ENCODE peak calls at places on chromosomes 3 and 15, in eight cellular contexts. L, K, S, C, A, Y, X and V are unnamed samples. For H3K4me1, the result is how much of the 10 kb centered on the place peaks cover.

GRCh38 chr15:100333236-100333635 is 8.5 kb downstream of the ADAMTS17 start:
- DNase-seq in L (no peak), K (no peak), S (no peak), C (no peak), A (no peak), Y (no peak), X (no peak), V (no peak)

GRCh38 chr3:127768346-127769008 is 53.8 kb downstream of the MGLL start:
- DNase-seq in L (no peak), K (no peak), S (peak), C (no peak), A (no peak), Y (no peak), X (no peak), V (peak)

GRCh38 chr15:32786906-32787305 is 69.1 kb downstream of the GREM1 start:
- DNase-seq in L (no peak), K (no peak), S (no peak), C (no peak), A (no peak), Y (no peak), X (no peak), V (no peak)

GRCh38 chr3:138457863-138458735 is 23.7 kb downstream of the ESYT3 start:
- DNase-seq in L (peak), K (no peak), S (peak), C (no peak), A (no peak), Y (peak), X (no peak), V (no peak)

GRCh38 chr3:20039082-20039764 is 1.0 kb upstream of the KAT2B start:
- DNase-seq in L (no peak), K (no peak), S (no peak), C (no peak), A (peak), Y (no peak), X (peak), V (no peak)

GRCh38 chr3:59251899-59252298 is 202.1 kb upstream of the CFAP20DC start:
- DNase-seq in L (no peak), K (no peak), S (no peak), C (no peak), A (no peak), Y (no peak), X (no peak), V (no peak)

GRCh38 chr15:41972341-41973237 is at the start of gene EHD4:
- DNase-seq in L (peak), K (peak), S (peak), C (peak), A (peak), Y (peak), X (peak), V (peak)

GRCh38 chr15:41683955-41684354 is 23.8 kb downstream of the MGA start:
- DNase-seq in L (no peak), K (no peak), S (no peak), C (no peak), A (no peak), Y (no peak), X (no peak), V (peak)

GRCh38 chr3:150414273-150414672 is 6.2 kb downstream of the TSC22D2 start:
- DNase-seq in L (no peak), K (no peak), S (no peak), C (no peak), A (peak), Y (no peak), X (no peak), V (peak)

GRCh38 chr3:79038057-79038456 is 729.7 kb downstream of the ROBO1 start:
- DNase-seq in L (no peak), K (no peak), S (no peak), C (no peak), A (no peak), Y (no peak), X (no peak), V (no peak)

GRCh38 chr3:107772016-107772415 is 249.3 kb downstream of the BBX start:
- DNase-seq in L (no peak), K (no peak), S (no peak), C (no peak), A (no peak), Y (no peak), X (no peak), V (no peak)

GRCh38 chr3:108862865-108863798 is 40.5 kb downstream of the TRAT1 start:
- DNase-seq in L (no peak), K (no peak), S (no peak), C (peak), A (no peak), Y (no peak), X (peak), V (no peak)

GRCh38 chr15:40306908-40307307 is 827 bp downstream of the PLCB2 start:
- DNase-seq in L (no peak), K (no peak), S (peak), C (peak), A (no peak), Y (no peak), X (no peak), V (no peak)

GRCh38 chr3:123256256-123256655 is 54.5 kb downstream of the SEC22A start:
- DNase-seq in L (no peak), K (no peak), S (no peak), C (no peak), A (no peak), Y (no peak), X (no peak), V (no peak)

GRCh38 chr15:75327005-75327404 is 8.9 kb upstream of the COMMD4 start:
- DNase-seq in L (no peak), K (no peak), S (no peak), C (no peak), A (no peak), Y (peak), X (no peak), V (no peak)

GRCh38 chr3:13708301-13708700 is 159.4 kb downstream of the FBLN2 start:
- DNase-seq in L (peak), K (no peak), S (peak), C (peak), A (no peak), Y (peak), X (no peak), V (peak)

GRCh38 chr15:29097168-29097567 is 172.5 kb downstream of the NSMCE3 start:
- DNase-seq in L (peak), K (no peak), S (no peak), C (no peak), A (no peak), Y (no peak), X (no peak), V (no peak)

GRCh38 chr15:86892774-86893449 is 813.2 kb downstream of the AGBL1 start:
- DNase-seq in L (no peak), K (no peak), S (no peak), C (no peak), A (no peak), Y (peak), X (no peak), V (peak)

GRCh38 chr3:187136936-187137335 is 2.4 kb downstream of the RPL39L start:
- DNase-seq in L (no peak), K (no peak), S (no peak), C (no peak), A (no peak), Y (no peak), X (no peak), V (no peak)

GRCh38 chr3:35639251-35640185 is at the start of gene ARPP21:
- DNase-seq in L (no peak), K (no peak), S (peak), C (no peak), A (peak), Y (peak), X (no peak), V (no peak)

GRCh38 chr15:76312540-76313174 is 1.4 kb upstream of the ETFA start:
- DNase-seq in L (no peak), K (no peak), S (no peak), C (no peak), A (no peak), Y (no peak), X (no peak), V (no peak)

GRCh38 chr3:114714957-114715356 is 421.1 kb downstream of the TIGIT start:
- DNase-seq in L (no peak), K (no peak), S (no peak), C (no peak), A (no peak), Y (no peak), X (no peak), V (no peak)

GRCh38 chr3:116046350-116046749 is 398.9 kb downstream of the LSAMP start:
- DNase-seq in L (no peak), K (no peak), S (no peak), C (no peak), A (peak), Y (no peak), X (no peak), V (no peak)

GRCh38 chr15:68478853-68479252 is 46.9 kb upstream of the ITGA11 start:
- DNase-seq in L (no peak), K (no peak), S (no peak), C (no peak), A (no peak), Y (no peak), X (no peak), V (no peak)

GRCh38 chr3:97835761-97836160 is 13.9 kb downstream of the CRYBG3 start:
- DNase-seq in L (no peak), K (no peak), S (no peak), C (no peak), A (no peak), Y (no peak), X (no peak), V (no peak)

GRCh38 chr3:11385908-11386307 is 113.7 kb downstream of the ATG7 start:
- DNase-seq in L (no peak), K (no peak), S (no peak), C (no peak), A (no peak), Y (no peak), X (no peak), V (no peak)

GRCh38 chr15:99174989-99175388 is 70.1 kb downstream of the SYNM start:
- DNase-seq in L (no peak), K (no peak), S (no peak), C (no peak), A (no peak), Y (no peak), X (no peak), V (no peak)

DNA sequence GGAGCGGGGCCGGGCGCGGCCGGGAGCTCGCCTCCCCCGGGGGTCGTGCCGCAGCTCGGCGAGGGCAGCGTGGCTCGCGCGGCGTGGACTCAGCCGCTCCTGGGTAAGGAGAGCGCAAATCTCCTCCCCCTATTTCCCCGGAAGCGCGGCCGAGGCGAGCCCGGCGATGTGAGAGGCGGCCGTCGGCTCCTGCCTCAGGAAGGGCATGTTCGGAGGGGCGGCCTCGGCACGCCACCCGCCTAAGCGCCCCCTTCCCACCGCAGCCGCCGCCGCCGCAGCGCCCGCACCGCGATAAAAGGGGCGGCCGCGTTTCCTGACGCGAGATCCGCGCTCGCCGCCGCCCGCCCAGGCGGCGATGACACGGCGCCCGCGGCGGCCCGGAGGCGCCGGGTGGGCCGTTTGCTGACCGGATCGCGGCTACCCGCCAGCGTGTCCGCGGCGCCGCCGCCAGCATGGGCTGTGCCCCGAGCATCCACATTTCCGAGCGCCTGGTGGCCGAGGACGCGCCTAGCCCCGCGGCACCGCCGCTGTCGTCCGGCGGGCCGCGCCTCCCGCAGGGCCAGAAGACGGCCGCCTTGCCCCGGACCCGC is at the start of gene PDE8A:
- DNase-seq in L (peak), K (no peak), S (no peak), C (peak), A (peak), Y (peak), X (peak), V (peak)
- H3K4me1 ChIP-seq in L (under half), K (under half), S (under half), C (under half), A (under half), Y (under half), X (under half), V (under half)

DNA sequence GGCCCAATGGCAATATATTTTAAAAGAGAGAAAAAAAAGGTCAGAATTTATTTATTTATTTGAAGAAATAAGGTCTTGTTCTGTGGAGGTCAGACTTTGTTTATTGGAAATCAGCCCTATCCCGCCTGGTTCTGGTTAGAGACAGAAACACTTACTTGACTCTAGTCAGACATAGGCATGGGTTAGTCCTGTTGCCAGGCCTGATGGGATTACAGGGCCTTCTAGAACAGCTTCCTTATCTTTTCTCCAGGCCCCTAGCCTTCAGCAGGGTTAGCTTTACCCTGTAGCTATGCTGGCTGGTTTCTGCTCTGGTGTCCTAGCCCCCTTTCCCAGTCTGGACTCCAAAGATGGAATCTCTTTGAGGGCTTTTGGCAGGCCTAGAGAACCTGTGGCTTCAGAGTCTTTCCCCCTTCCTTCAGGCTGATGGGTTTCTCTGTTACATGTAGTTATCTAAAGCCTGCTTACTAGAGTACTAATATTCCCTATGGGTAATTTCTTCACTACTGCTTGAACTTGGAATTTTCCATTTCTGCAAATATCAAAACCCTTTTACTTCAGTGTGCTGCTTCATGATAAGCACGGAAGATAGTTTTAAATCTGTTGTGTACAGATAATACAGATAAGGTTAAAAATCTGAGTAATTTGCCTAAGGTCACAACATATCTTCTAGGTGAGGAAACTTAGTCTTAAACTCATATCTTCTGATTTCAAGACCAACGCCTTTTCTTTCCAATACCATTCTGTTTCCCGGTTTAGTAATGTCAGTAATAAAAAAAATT is 10.6 kb downstream of the IREB2 start:
- DNase-seq in L (no peak), K (no peak), S (no peak), C (no peak), A (no peak), Y (no peak), X (no peak), V (no peak)
- H3K27ac ChIP-seq in L (peak), K (no peak), S (peak), C (no peak), A (no peak), Y (no peak), X (no peak), V (peak)

GRCh38 chr3:41847679-41848078 is 114.2 kb downstream of the ULK4 start:
- DNase-seq in L (no peak), K (no peak), S (no peak), C (no peak), A (no peak), Y (no peak), X (no peak), V (no peak)
- H3K4me1 ChIP-seq in L (under half), K (under half), S (under half), C (under half), A (under half), Y (under half), X (under half), V (under half)

GRCh38 chr15:65421360-65422215 is 1.2 kb downstream of the IGDCC4 start:
- DNase-seq in L (peak), K (no peak), S (no peak), C (no peak), A (peak), Y (peak), X (no peak), V (peak)
- H3K27ac ChIP-seq in L (peak), K (no peak), S (no peak), C (no peak), A (peak), Y (peak), X (no peak), V (peak)

GRCh38 chr3:69085543-69086132 is 901 bp downstream of the ARL6IP5 start:
- DNase-seq in L (peak), K (no peak), S (peak), C (no peak), A (peak), Y (peak), X (no peak), V (peak)
- H3K4me1 ChIP-seq in L (half or more), K (half or more), S (half or more), C (half or more), A (under half), Y (under half), X (half or more), V (under half)

GRCh38 chr15:63194291-63194681 is 4.9 kb downstream of the RAB8B start:
- DNase-seq in L (no peak), K (no peak), S (no peak), C (no peak), A (no peak), Y (no peak), X (no peak), V (no peak)
- H3K27ac ChIP-seq in L (peak), K (peak), S (peak), C (peak), A (no peak), Y (no peak), X (peak), V (no peak)

GRCh38 chr3:101261506-101261905 is 58.9 kb downstream of the IMPG2 start:
- DNase-seq in L (no peak), K (no peak), S (no peak), C (no peak), A (no peak), Y (no peak), X (no peak), V (no peak)

GRCh38 chr3:101266566-101266965 is 53.8 kb downstream of the IMPG2 start:
- DNase-seq in L (no peak), K (no peak), S (no peak), C (no peak), A (no peak), Y (peak), X (no peak), V (peak)

GRCh38 chr3:101259485-101260341 is 60.7 kb downstream of the IMPG2 start:
- DNase-seq in L (no peak), K (no peak), S (no peak), C (no peak), A (no peak), Y (no peak), X (no peak), V (no peak)

GRCh38 chr3:101262393-101263240 is 57.8 kb downstream of the IMPG2 start:
- DNase-seq in L (no peak), K (no peak), S (no peak), C (no peak), A (no peak), Y (no peak), X (no peak), V (peak)
- H3K4me1 ChIP-seq in L (under half), K (half or more), S (under half), C (under half), A (under half), Y (under half), X (under half), V (under half)